ENCODE peak calls at places on chromosomes 6 and 20, in ten cellular contexts. One of them, this sample, is unnamed. For H3K9me3, the result is how much of the 10 kb centered on the place peaks cover.

GRCh38 chr6:98871057-98871456 is 36.7 kb downstream of the POU3F2 start:
- DNase-seq in A549: no peak
- DNase-seq in NT2/D1: no peak
- DNase-seq in left ventricle myocardium inferior: no peak
- DNase-seq in CD4-positive, CD25-positive, alpha-beta regulatory T cell: no peak
- DNase-seq in GM23248: peak
- DNase-seq in ovary: no peak
- DNase-seq in hepatocyte: no peak
- DNase-seq in left lung: no peak
- DNase-seq in cardiac muscle cell: peak
- DNase-seq in this sample: no peak

GRCh38 chr6:44800171-44800671 is 412.7 kb downstream of the CDC5L start:
- DNase-seq in CD4-positive, CD25-positive, alpha-beta regulatory T cell: no peak
- DNase-seq in ovary: no peak
- DNase-seq in GM23248: peak
- DNase-seq in NT2/D1: no peak
- DNase-seq in cardiac muscle cell: peak
- DNase-seq in left lung: no peak
- DNase-seq in hepatocyte: peak
- DNase-seq in A549: peak
- DNase-seq in left ventricle myocardium inferior: no peak
- DNase-seq in this sample: no peak

GRCh38 chr6:135300576-135300975 is 119.5 kb downstream of the MYB start:
- DNase-seq in cardiac muscle cell: no peak
- DNase-seq in ovary: no peak
- DNase-seq in CD4-positive, CD25-positive, alpha-beta regulatory T cell: no peak
- DNase-seq in GM23248: peak
- DNase-seq in hepatocyte: no peak
- DNase-seq in NT2/D1: no peak
- DNase-seq in A549: no peak
- DNase-seq in left ventricle myocardium inferior: no peak
- DNase-seq in left lung: no peak
- DNase-seq in this sample: no peak

GRCh38 chr6:29705389-29706231 is 17.6 kb upstream of the HLA-F start:
- DNase-seq in left lung: no peak
- DNase-seq in A549: peak
- DNase-seq in NT2/D1: no peak
- DNase-seq in CD4-positive, CD25-positive, alpha-beta regulatory T cell: peak
- DNase-seq in left ventricle myocardium inferior: no peak
- DNase-seq in GM23248: peak
- DNase-seq in hepatocyte: peak
- DNase-seq in cardiac muscle cell: peak
- DNase-seq in ovary: no peak
- DNase-seq in this sample: peak

GRCh38 chr6:8064638-8065518 is 689 bp upstream of the BLOC1S5 start:
- DNase-seq in NT2/D1: no peak
- DNase-seq in left lung: no peak
- DNase-seq in A549: no peak
- DNase-seq in CD4-positive, CD25-positive, alpha-beta regulatory T cell: no peak
- DNase-seq in ovary: no peak
- DNase-seq in left ventricle myocardium inferior: no peak
- DNase-seq in GM23248: no peak
- DNase-seq in cardiac muscle cell: no peak
- DNase-seq in hepatocyte: peak
- DNase-seq in this sample: no peak

GRCh38 chr20:4787069-4787468 is 65.4 kb downstream of the PRND start:
- DNase-seq in NT2/D1: no peak
- DNase-seq in GM23248: peak
- DNase-seq in CD4-positive, CD25-positive, alpha-beta regulatory T cell: no peak
- DNase-seq in left lung: no peak
- DNase-seq in hepatocyte: no peak
- DNase-seq in A549: no peak
- DNase-seq in left ventricle myocardium inferior: no peak
- DNase-seq in ovary: no peak
- DNase-seq in cardiac muscle cell: no peak
- DNase-seq in this sample: no peak

GRCh38 chr20:63895886-63896135 is 885 bp downstream of the DNAJC5 start:
- DNase-seq in A549: no peak
- DNase-seq in left ventricle myocardium inferior: no peak
- DNase-seq in CD4-positive, CD25-positive, alpha-beta regulatory T cell: no peak
- DNase-seq in left lung: no peak
- DNase-seq in ovary: no peak
- DNase-seq in hepatocyte: no peak
- DNase-seq in cardiac muscle cell: peak
- DNase-seq in GM23248: peak
- DNase-seq in NT2/D1: no peak
- DNase-seq in this sample: no peak

GRCh38 chr6:140208286-140208685 is 833.8 kb upstream of the CITED2 start:
- DNase-seq in left ventricle myocardium inferior: no peak
- DNase-seq in CD4-positive, CD25-positive, alpha-beta regulatory T cell: no peak
- DNase-seq in left lung: no peak
- DNase-seq in hepatocyte: no peak
- DNase-seq in ovary: no peak
- DNase-seq in cardiac muscle cell: no peak
- DNase-seq in NT2/D1: no peak
- DNase-seq in GM23248: no peak
- DNase-seq in A549: no peak
- DNase-seq in this sample: no peak

GRCh38 chr6:3405679-3406078 is 51.2 kb downstream of the SLC22A23 start:
- DNase-seq in ovary: no peak
- DNase-seq in A549: no peak
- DNase-seq in left lung: no peak
- DNase-seq in hepatocyte: peak
- DNase-seq in cardiac muscle cell: peak
- DNase-seq in NT2/D1: no peak
- DNase-seq in CD4-positive, CD25-positive, alpha-beta regulatory T cell: no peak
- DNase-seq in left ventricle myocardium inferior: no peak
- DNase-seq in GM23248: peak
- DNase-seq in this sample: no peak

GRCh38 chr20:26208296-26209091 is 511.8 kb upstream of the ZNF337 start:
- DNase-seq in GM23248: peak
- DNase-seq in NT2/D1: peak
- DNase-seq in left ventricle myocardium inferior: no peak
- DNase-seq in hepatocyte: peak
- DNase-seq in A549: peak
- DNase-seq in ovary: no peak
- DNase-seq in cardiac muscle cell: peak
- DNase-seq in CD4-positive, CD25-positive, alpha-beta regulatory T cell: peak
- DNase-seq in left lung: peak
- DNase-seq in this sample: no peak

GRCh38 chr6:6362051-6362450 is 41.6 kb upstream of the F13A1 start:
- DNase-seq in A549: no peak
- DNase-seq in hepatocyte: no peak
- DNase-seq in left lung: no peak
- DNase-seq in ovary: no peak
- DNase-seq in GM23248: no peak
- DNase-seq in CD4-positive, CD25-positive, alpha-beta regulatory T cell: no peak
- DNase-seq in left ventricle myocardium inferior: no peak
- DNase-seq in cardiac muscle cell: no peak
- DNase-seq in NT2/D1: no peak
- DNase-seq in this sample: no peak

GRCh38 chr20:38875170-38875993 is 50.8 kb upstream of the FAM83D start:
- DNase-seq in left lung: no peak
- DNase-seq in CD4-positive, CD25-positive, alpha-beta regulatory T cell: peak
- DNase-seq in left ventricle myocardium inferior: no peak
- DNase-seq in ovary: no peak
- DNase-seq in cardiac muscle cell: no peak
- DNase-seq in hepatocyte: no peak
- DNase-seq in NT2/D1: no peak
- DNase-seq in A549: no peak
- DNase-seq in GM23248: no peak
- DNase-seq in this sample: no peak

GRCh38 chr6:36499918-36500317 is 47.4 kb downstream of the STK38 start:
- DNase-seq in GM23248: no peak
- DNase-seq in ovary: no peak
- DNase-seq in cardiac muscle cell: peak
- DNase-seq in left ventricle myocardium inferior: no peak
- DNase-seq in A549: no peak
- DNase-seq in NT2/D1: no peak
- DNase-seq in left lung: no peak
- DNase-seq in CD4-positive, CD25-positive, alpha-beta regulatory T cell: no peak
- DNase-seq in hepatocyte: no peak
- DNase-seq in this sample: no peak

GRCh38 chr6:122831511-122831910 is 42.5 kb downstream of the SMPDL3A start:
- DNase-seq in left ventricle myocardium inferior: no peak
- DNase-seq in cardiac muscle cell: no peak
- DNase-seq in GM23248: no peak
- DNase-seq in A549: no peak
- DNase-seq in ovary: no peak
- DNase-seq in left lung: no peak
- DNase-seq in NT2/D1: no peak
- DNase-seq in CD4-positive, CD25-positive, alpha-beta regulatory T cell: no peak
- DNase-seq in hepatocyte: no peak
- DNase-seq in this sample: no peak

GRCh38 chr20:16216227-16217210 is 356.7 kb downstream of the KIF16B start:
- DNase-seq in GM23248: no peak
- DNase-seq in hepatocyte: no peak
- DNase-seq in A549: no peak
- DNase-seq in cardiac muscle cell: no peak
- DNase-seq in NT2/D1: no peak
- DNase-seq in ovary: no peak
- DNase-seq in CD4-positive, CD25-positive, alpha-beta regulatory T cell: no peak
- DNase-seq in left lung: no peak
- DNase-seq in left ventricle myocardium inferior: no peak
- DNase-seq in this sample: no peak

GRCh38 chr6:13300649-13301590 is 27.4 kb downstream of the TBC1D7 start:
- DNase-seq in cardiac muscle cell: no peak
- DNase-seq in NT2/D1: no peak
- DNase-seq in GM23248: no peak
- DNase-seq in left lung: no peak
- DNase-seq in ovary: no peak
- DNase-seq in A549: no peak
- DNase-seq in CD4-positive, CD25-positive, alpha-beta regulatory T cell: no peak
- DNase-seq in left ventricle myocardium inferior: no peak
- DNase-seq in hepatocyte: no peak
- DNase-seq in this sample: no peak

GRCh38 chr20:17898548-17898994 is 70.0 kb downstream of the SNX5 start:
- DNase-seq in CD4-positive, CD25-positive, alpha-beta regulatory T cell: peak
- DNase-seq in cardiac muscle cell: peak
- DNase-seq in ovary: peak
- DNase-seq in GM23248: peak
- DNase-seq in NT2/D1: peak
- DNase-seq in hepatocyte: peak
- DNase-seq in A549: peak
- DNase-seq in left ventricle myocardium inferior: peak
- DNase-seq in left lung: peak
- DNase-seq in this sample: peak

GRCh38 chr6:169852504-169853195 is 101.2 kb downstream of the ERMARD start:
- DNase-seq in CD4-positive, CD25-positive, alpha-beta regulatory T cell: no peak
- DNase-seq in ovary: no peak
- DNase-seq in hepatocyte: no peak
- DNase-seq in GM23248: no peak
- DNase-seq in cardiac muscle cell: no peak
- DNase-seq in A549: no peak
- DNase-seq in NT2/D1: no peak
- DNase-seq in left lung: no peak
- DNase-seq in left ventricle myocardium inferior: no peak
- DNase-seq in this sample: no peak

GRCh38 chr6:158344534-158344933 is 32.3 kb downstream of the TULP4 start:
- DNase-seq in ovary: no peak
- DNase-seq in left ventricle myocardium inferior: no peak
- DNase-seq in NT2/D1: no peak
- DNase-seq in hepatocyte: no peak
- DNase-seq in A549: no peak
- DNase-seq in cardiac muscle cell: no peak
- DNase-seq in CD4-positive, CD25-positive, alpha-beta regulatory T cell: peak
- DNase-seq in left lung: no peak
- DNase-seq in GM23248: no peak
- DNase-seq in this sample: no peak
- H3K9me3 ChIP-seq in ovary: under half
- H3K9me3 ChIP-seq in left ventricle myocardium inferior: under half
- H3K9me3 ChIP-seq in NT2/D1: under half
- H3K9me3 ChIP-seq in hepatocyte: under half
- H3K9me3 ChIP-seq in A549: under half
- H3K9me3 ChIP-seq in cardiac muscle cell: under half
- H3K9me3 ChIP-seq in CD4-positive, CD25-positive, alpha-beta regulatory T cell: under half
- H3K9me3 ChIP-seq in left lung: under half
- H3K9me3 ChIP-seq in GM23248: under half
- H3K9me3 ChIP-seq in this sample: under half

GRCh38 chr20:47521059-47521808 is 19.5 kb downstream of the NCOA3 start:
- DNase-seq in CD4-positive, CD25-positive, alpha-beta regulatory T cell: no peak
- DNase-seq in GM23248: no peak
- DNase-seq in NT2/D1: no peak
- DNase-seq in cardiac muscle cell: no peak
- DNase-seq in left lung: no peak
- DNase-seq in A549: no peak
- DNase-seq in hepatocyte: peak
- DNase-seq in ovary: no peak
- DNase-seq in left ventricle myocardium inferior: no peak
- DNase-seq in this sample: peak
- H3K9me3 ChIP-seq in CD4-positive, CD25-positive, alpha-beta regulatory T cell: under half
- H3K9me3 ChIP-seq in GM23248: under half
- H3K9me3 ChIP-seq in NT2/D1: half or more
- H3K9me3 ChIP-seq in cardiac muscle cell: under half
- H3K9me3 ChIP-seq in left lung: under half
- H3K9me3 ChIP-seq in A549: under half
- H3K9me3 ChIP-seq in hepatocyte: under half
- H3K9me3 ChIP-seq in ovary: under half
- H3K9me3 ChIP-seq in left ventricle myocardium inferior: under half
- H3K9me3 ChIP-seq in this sample: under half

DNA sequence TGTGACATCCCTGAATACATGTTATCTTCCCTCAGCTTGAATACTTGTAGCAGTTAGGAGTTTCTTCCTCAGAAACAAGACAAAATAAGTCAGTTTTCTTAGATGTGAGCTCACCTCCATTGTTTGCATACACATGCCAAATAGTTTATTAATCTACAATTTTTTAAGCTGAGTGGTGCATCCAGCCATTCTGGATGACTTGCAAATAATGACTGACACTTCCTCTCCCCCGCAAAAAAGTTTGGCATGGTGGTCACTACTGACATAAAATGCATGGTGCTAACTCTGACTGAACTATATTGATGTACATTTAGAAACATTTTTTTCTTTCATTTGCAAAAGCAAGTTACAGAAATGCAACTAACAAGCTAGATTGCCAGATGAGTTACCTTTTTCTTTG is 55.5 kb downstream of the CYB5R4 start:
- DNase-seq in NT2/D1: no peak
- DNase-seq in CD4-positive, CD25-positive, alpha-beta regulatory T cell: no peak
- DNase-seq in GM23248: no peak
- DNase-seq in ovary: no peak
- DNase-seq in A549: no peak
- DNase-seq in cardiac muscle cell: peak
- DNase-seq in hepatocyte: no peak
- DNase-seq in left ventricle myocardium inferior: no peak
- DNase-seq in left lung: no peak
- DNase-seq in this sample: no peak
- H3K9me3 ChIP-seq in NT2/D1: under half
- H3K9me3 ChIP-seq in CD4-positive, CD25-positive, alpha-beta regulatory T cell: under half
- H3K9me3 ChIP-seq in GM23248: under half
- H3K9me3 ChIP-seq in ovary: under half
- H3K9me3 ChIP-seq in A549: under half
- H3K9me3 ChIP-seq in cardiac muscle cell: under half
- H3K9me3 ChIP-seq in hepatocyte: under half
- H3K9me3 ChIP-seq in left ventricle myocardium inferior: under half
- H3K9me3 ChIP-seq in left lung: under half
- H3K9me3 ChIP-seq in this sample: under half

GRCh38 chr6:165562421-165563090 is 100.5 kb downstream of the PDE10A start:
- DNase-seq in left lung: no peak
- DNase-seq in left ventricle myocardium inferior: no peak
- DNase-seq in hepatocyte: no peak
- DNase-seq in A549: no peak
- DNase-seq in cardiac muscle cell: peak
- DNase-seq in NT2/D1: no peak
- DNase-seq in GM23248: no peak
- DNase-seq in CD4-positive, CD25-positive, alpha-beta regulatory T cell: no peak
- DNase-seq in ovary: no peak
- DNase-seq in this sample: no peak
- H3K9me3 ChIP-seq in left lung: under half
- H3K9me3 ChIP-seq in left ventricle myocardium inferior: under half
- H3K9me3 ChIP-seq in hepatocyte: under half
- H3K9me3 ChIP-seq in A549: under half
- H3K9me3 ChIP-seq in cardiac muscle cell: under half
- H3K9me3 ChIP-seq in NT2/D1: under half
- H3K9me3 ChIP-seq in GM23248: under half
- H3K9me3 ChIP-seq in CD4-positive, CD25-positive, alpha-beta regulatory T cell: under half
- H3K9me3 ChIP-seq in ovary: under half
- H3K9me3 ChIP-seq in this sample: under half